ENCODE peak calls at places on chromosomes 6 and 20, in nine cellular contexts. One of them, this sample, is unnamed.

GRCh38 chr20:32112862-32113261 is 3.3 kb downstream of the TM9SF4 start:
- DNase-seq in stomach: peak; percentile 28
- DNase-seq in pancreas: no peak
- DNase-seq in colonic mucosa: peak; percentile 77
- DNase-seq in neuronal stem cell: no peak
- DNase-seq in GM12878: no peak
- DNase-seq in HAP-1: no peak
- DNase-seq in psoas muscle: peak; percentile 35
- DNase-seq in heart left ventricle: peak; percentile 36
- DNase-seq in this sample: no peak

GRCh38 chr20:50980851-50981713 is 22.5 kb downstream of the MOCS3 start:
- DNase-seq in stomach: peak; percentile 51
- DNase-seq in pancreas: peak; percentile 44
- DNase-seq in colonic mucosa: peak; percentile 74
- DNase-seq in neuronal stem cell: peak; percentile 72
- DNase-seq in GM12878: peak; percentile 2
- DNase-seq in HAP-1: peak; percentile 53
- DNase-seq in psoas muscle: peak; percentile 38
- DNase-seq in heart left ventricle: peak; percentile 49
- DNase-seq in this sample: peak; percentile 86

GRCh38 chr20:11117808-11118528 is 444.2 kb upstream of the JAG1 start:
- DNase-seq in stomach: no peak
- DNase-seq in pancreas: no peak
- DNase-seq in colonic mucosa: no peak
- DNase-seq in neuronal stem cell: no peak
- DNase-seq in GM12878: no peak
- DNase-seq in HAP-1: no peak
- DNase-seq in psoas muscle: peak; percentile 11
- DNase-seq in heart left ventricle: no peak
- DNase-seq in this sample: no peak

GRCh38 chr20:61594198-61594597 is 342.1 kb downstream of the CDH4 start:
- DNase-seq in stomach: no peak
- DNase-seq in pancreas: no peak
- DNase-seq in colonic mucosa: no peak
- DNase-seq in neuronal stem cell: no peak
- DNase-seq in GM12878: no peak
- DNase-seq in HAP-1: no peak
- DNase-seq in psoas muscle: no peak
- DNase-seq in heart left ventricle: no peak
- DNase-seq in this sample: no peak

GRCh38 chr20:22826306-22827230 is 208.5 kb upstream of the SSTR4 start:
- DNase-seq in stomach: no peak
- DNase-seq in pancreas: no peak
- DNase-seq in colonic mucosa: no peak
- DNase-seq in neuronal stem cell: no peak
- DNase-seq in GM12878: no peak
- DNase-seq in HAP-1: no peak
- DNase-seq in psoas muscle: no peak
- DNase-seq in heart left ventricle: no peak
- DNase-seq in this sample: no peak

GRCh38 chr6:2522521-2522920 is 228.2 kb downstream of the MYLK4 start:
- DNase-seq in stomach: no peak
- DNase-seq in pancreas: no peak
- DNase-seq in colonic mucosa: no peak
- DNase-seq in neuronal stem cell: no peak
- DNase-seq in GM12878: no peak
- DNase-seq in HAP-1: no peak
- DNase-seq in psoas muscle: no peak
- DNase-seq in heart left ventricle: no peak
- DNase-seq in this sample: peak; percentile 84

GRCh38 chr6:44606506-44606905 is 219.0 kb downstream of the CDC5L start:
- DNase-seq in stomach: no peak
- DNase-seq in pancreas: no peak
- DNase-seq in colonic mucosa: no peak
- DNase-seq in neuronal stem cell: no peak
- DNase-seq in GM12878: no peak
- DNase-seq in HAP-1: no peak
- DNase-seq in psoas muscle: no peak
- DNase-seq in heart left ventricle: peak; percentile 54
- DNase-seq in this sample: peak; percentile 12

GRCh38 chr6:26025047-26025893 is 62.0 kb upstream of the HFE start:
- DNase-seq in stomach: no peak
- DNase-seq in pancreas: no peak
- DNase-seq in colonic mucosa: no peak
- DNase-seq in neuronal stem cell: no peak
- DNase-seq in GM12878: no peak
- DNase-seq in HAP-1: no peak
- DNase-seq in psoas muscle: no peak
- DNase-seq in heart left ventricle: peak; percentile 64
- DNase-seq in this sample: peak; percentile 34

GRCh38 chr6:169723200-169723909 is 945 bp downstream of the PHF10 start:
- DNase-seq in stomach: peak; percentile 80
- DNase-seq in pancreas: peak; percentile 84
- DNase-seq in colonic mucosa: peak; percentile 72
- DNase-seq in neuronal stem cell: peak; percentile 35
- DNase-seq in GM12878: no peak
- DNase-seq in HAP-1: peak; percentile 23
- DNase-seq in psoas muscle: peak; percentile 87
- DNase-seq in heart left ventricle: peak; percentile 88
- DNase-seq in this sample: peak; percentile 76

GRCh38 chr6:45625191-45625664 is 247.5 kb upstream of the SUPT3H start:
- DNase-seq in stomach: no peak
- DNase-seq in pancreas: no peak
- DNase-seq in colonic mucosa: no peak
- DNase-seq in neuronal stem cell: no peak
- DNase-seq in GM12878: no peak
- DNase-seq in HAP-1: no peak
- DNase-seq in psoas muscle: no peak
- DNase-seq in heart left ventricle: no peak
- DNase-seq in this sample: peak; percentile 62

GRCh38 chr6:53605543-53606235 is 59.9 kb downstream of the KLHL31 start:
- DNase-seq in stomach: no peak
- DNase-seq in pancreas: no peak
- DNase-seq in colonic mucosa: no peak
- DNase-seq in neuronal stem cell: peak; percentile 29
- DNase-seq in GM12878: no peak
- DNase-seq in HAP-1: no peak
- DNase-seq in psoas muscle: no peak
- DNase-seq in heart left ventricle: no peak
- DNase-seq in this sample: no peak

GRCh38 chr6:27836783-27837635 is 75.2 kb downstream of the OR2B2 start:
- DNase-seq in stomach: peak; percentile 62
- DNase-seq in pancreas: peak; percentile 36
- DNase-seq in colonic mucosa: peak; percentile 85
- DNase-seq in neuronal stem cell: no peak
- DNase-seq in GM12878: no peak
- DNase-seq in HAP-1: peak; percentile 96
- DNase-seq in psoas muscle: peak; percentile 22
- DNase-seq in heart left ventricle: peak; percentile 47
- DNase-seq in this sample: peak; percentile 90

GRCh38 chr6:97437087-97437486 is 154.1 kb upstream of the MMS22L start:
- DNase-seq in stomach: no peak
- DNase-seq in pancreas: no peak
- DNase-seq in colonic mucosa: no peak
- DNase-seq in neuronal stem cell: no peak
- DNase-seq in GM12878: no peak
- DNase-seq in HAP-1: peak; percentile 46
- DNase-seq in psoas muscle: no peak
- DNase-seq in heart left ventricle: no peak
- DNase-seq in this sample: peak; percentile 47

GRCh38 chr6:52577022-52577777 is at the start of gene TRAM2:
- DNase-seq in stomach: peak; percentile 89
- DNase-seq in pancreas: peak; percentile 90
- DNase-seq in colonic mucosa: peak; percentile 84
- DNase-seq in neuronal stem cell: peak; percentile 91
- DNase-seq in GM12878: no peak
- DNase-seq in HAP-1: peak; percentile 78
- DNase-seq in psoas muscle: peak; percentile 92
- DNase-seq in heart left ventricle: peak; percentile 95
- DNase-seq in this sample: peak; percentile 93

GRCh38 chr6:168420084-168420483 is 20.9 kb upstream of the SMOC2 start:
- DNase-seq in stomach: no peak
- DNase-seq in pancreas: no peak
- DNase-seq in colonic mucosa: no peak
- DNase-seq in neuronal stem cell: no peak
- DNase-seq in GM12878: no peak
- DNase-seq in HAP-1: no peak
- DNase-seq in psoas muscle: no peak
- DNase-seq in heart left ventricle: no peak
- DNase-seq in this sample: no peak

GRCh38 chr6:31042801-31043200 is 32.5 kb downstream of the MUC22 start:
- DNase-seq in stomach: peak; percentile 73
- DNase-seq in pancreas: no peak
- DNase-seq in colonic mucosa: peak; percentile 35
- DNase-seq in neuronal stem cell: no peak
- DNase-seq in GM12878: no peak
- DNase-seq in HAP-1: peak; percentile 51
- DNase-seq in psoas muscle: peak; percentile 23
- DNase-seq in heart left ventricle: peak; percentile 48
- DNase-seq in this sample: peak; percentile 70

GRCh38 chr6:71406871-71407860 is 118.6 kb downstream of the OGFRL1 start:
- DNase-seq in stomach: no peak
- DNase-seq in pancreas: no peak
- DNase-seq in colonic mucosa: no peak
- DNase-seq in neuronal stem cell: no peak
- DNase-seq in GM12878: no peak
- DNase-seq in HAP-1: no peak
- DNase-seq in psoas muscle: no peak
- DNase-seq in heart left ventricle: no peak
- DNase-seq in this sample: no peak
- H3K4me1 ChIP-seq in stomach: peaks cover 30% of the 10 kb centered on the region
- H3K4me1 ChIP-seq in pancreas: no peaks in the 10 kb centered on the region
- H3K4me1 ChIP-seq in colonic mucosa: no peaks in the 10 kb centered on the region
- H3K4me1 ChIP-seq in neuronal stem cell: peaks cover 6% of the 10 kb centered on the region
- H3K4me1 ChIP-seq in GM12878: no peaks in the 10 kb centered on the region
- H3K4me1 ChIP-seq in HAP-1: no peaks in the 10 kb centered on the region
- H3K4me1 ChIP-seq in psoas muscle: peaks cover 76% of the 10 kb centered on the region
- H3K4me1 ChIP-seq in heart left ventricle: peaks cover 3% of the 10 kb centered on the region
- H3K4me1 ChIP-seq in this sample: peaks cover 13% of the 10 kb centered on the region

GRCh38 chr6:112247275-112247674 is 7.1 kb downstream of the LAMA4 start:
- DNase-seq in stomach: no peak
- DNase-seq in pancreas: no peak
- DNase-seq in colonic mucosa: no peak
- DNase-seq in neuronal stem cell: no peak
- DNase-seq in GM12878: no peak
- DNase-seq in HAP-1: no peak
- DNase-seq in psoas muscle: no peak
- DNase-seq in heart left ventricle: no peak
- DNase-seq in this sample: no peak
- H3K4me1 ChIP-seq in stomach: peaks cover 12% of the 10 kb centered on the region
- H3K4me1 ChIP-seq in pancreas: no peaks in the 10 kb centered on the region
- H3K4me1 ChIP-seq in colonic mucosa: no peaks in the 10 kb centered on the region
- H3K4me1 ChIP-seq in neuronal stem cell: no peaks in the 10 kb centered on the region
- H3K4me1 ChIP-seq in GM12878: no peaks in the 10 kb centered on the region
- H3K4me1 ChIP-seq in HAP-1: peaks cover 3% of the 10 kb centered on the region
- H3K4me1 ChIP-seq in psoas muscle: peaks cover 7% of the 10 kb centered on the region
- H3K4me1 ChIP-seq in heart left ventricle: peaks cover 9% of the 10 kb centered on the region
- H3K4me1 ChIP-seq in this sample: peaks cover 3% of the 10 kb centered on the region

GRCh38 chr6:14119764-14120163 is 2.2 kb downstream of the CD83 start:
- DNase-seq in stomach: no peak
- DNase-seq in pancreas: no peak
- DNase-seq in colonic mucosa: no peak
- DNase-seq in neuronal stem cell: no peak
- DNase-seq in GM12878: no peak
- DNase-seq in HAP-1: no peak
- DNase-seq in psoas muscle: no peak
- DNase-seq in heart left ventricle: no peak
- DNase-seq in this sample: no peak
- H3K4me1 ChIP-seq in stomach: peaks cover 8% of the 10 kb centered on the region
- H3K4me1 ChIP-seq in pancreas: no peaks in the 10 kb centered on the region
- H3K4me1 ChIP-seq in colonic mucosa: peaks cover 4% of the 10 kb centered on the region
- H3K4me1 ChIP-seq in neuronal stem cell: peaks cover 3% of the 10 kb centered on the region
- H3K4me1 ChIP-seq in GM12878: peaks cover 24% of the 10 kb centered on the region
- H3K4me1 ChIP-seq in HAP-1: no peaks in the 10 kb centered on the region
- H3K4me1 ChIP-seq in psoas muscle: peaks cover 3% of the 10 kb centered on the region
- H3K4me1 ChIP-seq in heart left ventricle: peaks cover 2% of the 10 kb centered on the region
- H3K4me1 ChIP-seq in this sample: no peaks in the 10 kb centered on the region

GRCh38 chr6:21740719-21741118 is 147.2 kb downstream of the SOX4 start:
- DNase-seq in stomach: no peak
- DNase-seq in pancreas: no peak
- DNase-seq in colonic mucosa: no peak
- DNase-seq in neuronal stem cell: no peak
- DNase-seq in GM12878: no peak
- DNase-seq in HAP-1: peak; percentile 80
- DNase-seq in psoas muscle: no peak
- DNase-seq in heart left ventricle: no peak
- DNase-seq in this sample: no peak
- H3K4me1 ChIP-seq in stomach: no peaks in the 10 kb centered on the region
- H3K4me1 ChIP-seq in pancreas: no peaks in the 10 kb centered on the region
- H3K4me1 ChIP-seq in colonic mucosa: no peaks in the 10 kb centered on the region
- H3K4me1 ChIP-seq in neuronal stem cell: peaks cover 18% of the 10 kb centered on the region
- H3K4me1 ChIP-seq in GM12878: no peaks in the 10 kb centered on the region
- H3K4me1 ChIP-seq in HAP-1: peaks cover 29% of the 10 kb centered on the region
- H3K4me1 ChIP-seq in psoas muscle: no peaks in the 10 kb centered on the region
- H3K4me1 ChIP-seq in heart left ventricle: no peaks in the 10 kb centered on the region
- H3K4me1 ChIP-seq in this sample: peaks cover 30% of the 10 kb centered on the region

DNA sequence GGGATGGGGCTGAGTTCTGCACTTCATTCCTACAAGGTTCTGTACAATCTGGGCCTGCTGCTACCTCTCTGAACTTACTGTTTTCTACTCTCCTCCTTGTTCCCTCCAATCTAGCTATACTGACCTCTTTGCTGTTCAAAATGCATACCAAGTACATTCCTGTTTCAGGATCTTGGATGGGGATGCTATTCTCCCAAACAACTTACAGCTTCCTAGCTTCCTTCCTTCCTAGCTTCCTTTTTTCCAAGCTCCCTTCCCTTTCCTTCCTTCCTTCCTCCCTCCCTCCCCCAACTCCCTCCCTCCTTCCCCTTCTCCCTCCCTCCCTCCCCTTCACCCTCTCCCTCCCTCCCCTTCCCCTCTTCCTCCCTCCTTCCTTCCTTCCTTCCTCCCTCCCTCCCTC is 117.9 kb downstream of the AHI1 start:
- DNase-seq in stomach: no peak
- DNase-seq in pancreas: no peak
- DNase-seq in colonic mucosa: no peak
- DNase-seq in neuronal stem cell: no peak
- DNase-seq in GM12878: no peak
- DNase-seq in HAP-1: no peak
- DNase-seq in psoas muscle: no peak
- DNase-seq in heart left ventricle: no peak
- DNase-seq in this sample: no peak
- H3K4me1 ChIP-seq in stomach: no peaks in the 10 kb centered on the region
- H3K4me1 ChIP-seq in pancreas: no peaks in the 10 kb centered on the region
- H3K4me1 ChIP-seq in colonic mucosa: no peaks in the 10 kb centered on the region
- H3K4me1 ChIP-seq in neuronal stem cell: no peaks in the 10 kb centered on the region
- H3K4me1 ChIP-seq in GM12878: peaks cover 12% of the 10 kb centered on the region
- H3K4me1 ChIP-seq in HAP-1: no peaks in the 10 kb centered on the region
- H3K4me1 ChIP-seq in psoas muscle: no peaks in the 10 kb centered on the region
- H3K4me1 ChIP-seq in heart left ventricle: no peaks in the 10 kb centered on the region
- H3K4me1 ChIP-seq in this sample: no peaks in the 10 kb centered on the region

DNA sequence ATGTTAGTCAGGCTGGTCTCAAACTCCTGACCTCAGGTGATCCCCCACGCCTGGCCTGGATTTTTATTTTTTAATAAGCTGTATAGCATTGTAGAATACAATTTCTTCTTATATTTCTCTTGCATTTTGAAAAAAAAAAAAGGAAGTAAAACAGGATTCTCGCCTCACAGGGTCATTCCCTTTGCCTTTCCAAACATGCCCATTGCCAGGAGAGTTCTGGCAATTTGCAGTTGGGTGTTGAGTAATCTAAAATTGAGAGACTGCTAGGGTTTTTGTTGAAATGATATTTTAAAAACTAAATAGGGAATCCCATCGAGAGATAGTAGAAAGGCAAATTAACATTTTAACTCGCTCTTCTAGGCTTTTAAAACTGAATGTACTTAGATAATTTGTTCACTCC is 196.1 kb downstream of the JARID2 start:
- DNase-seq in stomach: no peak
- DNase-seq in pancreas: no peak
- DNase-seq in colonic mucosa: no peak
- DNase-seq in neuronal stem cell: no peak
- DNase-seq in GM12878: no peak
- DNase-seq in HAP-1: no peak
- DNase-seq in psoas muscle: no peak
- DNase-seq in heart left ventricle: no peak
- DNase-seq in this sample: no peak
- H3K4me1 ChIP-seq in stomach: peaks cover 39% of the 10 kb centered on the region
- H3K4me1 ChIP-seq in pancreas: no peaks in the 10 kb centered on the region
- H3K4me1 ChIP-seq in colonic mucosa: no peaks in the 10 kb centered on the region
- H3K4me1 ChIP-seq in neuronal stem cell: peaks cover 30% of the 10 kb centered on the region
- H3K4me1 ChIP-seq in GM12878: peaks cover 23% of the 10 kb centered on the region
- H3K4me1 ChIP-seq in HAP-1: peaks cover 2% of the 10 kb centered on the region
- H3K4me1 ChIP-seq in psoas muscle: peaks cover 80% of the 10 kb centered on the region
- H3K4me1 ChIP-seq in heart left ventricle: peaks cover 3% of the 10 kb centered on the region
- H3K4me1 ChIP-seq in this sample: peaks cover 19% of the 10 kb centered on the region

This sample was measured in cardiac muscle cell.